ENCODE peak calls at places on chromosomes 3 and 15, in eight cellular contexts. O, R, J, E, M, D, K and B are unnamed samples.

GRCh38 chr3:43632269-43632733 is 10.5 kb upstream of the ANO10 start:
- DNase-seq in O (no peak), R (no peak), J (no peak), E (no peak), M (peak), D (no peak), K (no peak), B (no peak)

GRCh38 chr3:127257351-127257750 is 30.5 kb downstream of the PRR20G start:
- DNase-seq in O (no peak), R (no peak), J (no peak), E (no peak), M (no peak), D (no peak), K (no peak), B (no peak)

GRCh38 chr15:91124155-91124554 is 24.1 kb downstream of the SV2B start:
- DNase-seq in O (no peak), R (no peak), J (no peak), E (no peak), M (no peak), D (no peak), K (no peak), B (no peak)

GRCh38 chr3:134618473-134618860 is 32.4 kb downstream of the KY start:
- DNase-seq in O (no peak), R (no peak), J (peak), E (no peak), M (no peak), D (no peak), K (no peak), B (no peak)

GRCh38 chr3:38616658-38617057 is 32.8 kb downstream of the SCN5A start:
- DNase-seq in O (no peak), R (no peak), J (no peak), E (no peak), M (no peak), D (no peak), K (no peak), B (no peak)

GRCh38 chr3:111368061-111368460 is 173.9 kb upstream of the CD96 start:
- DNase-seq in O (no peak), R (no peak), J (no peak), E (no peak), M (no peak), D (no peak), K (no peak), B (no peak)

GRCh38 chr3:29279830-29280229 is 1.0 kb upstream of the RBMS3 start:
- DNase-seq in O (no peak), R (no peak), J (no peak), E (no peak), M (no peak), D (no peak), K (no peak), B (no peak)

GRCh38 chr15:88315221-88315878 is 58.8 kb upstream of the NTRK3 start:
- DNase-seq in O (no peak), R (no peak), J (no peak), E (no peak), M (no peak), D (no peak), K (no peak), B (no peak)

GRCh38 chr3:193828477-193828876 is 235.5 kb downstream of the OPA1 start:
- DNase-seq in O (peak), R (peak), J (no peak), E (no peak), M (peak), D (no peak), K (no peak), B (no peak)

GRCh38 chr3:129626744-129627349 is 20.4 kb upstream of the PLXND1 start:
- DNase-seq in O (peak), R (peak), J (peak), E (peak), M (no peak), D (peak), K (peak), B (peak)

GRCh38 chr3:12541625-12542024 is 3.7 kb downstream of the MKRN2OS start:
- DNase-seq in O (peak), R (no peak), J (no peak), E (no peak), M (no peak), D (peak), K (no peak), B (no peak)

GRCh38 chr3:138945646-138946553 is 1.0 kb downstream of the FOXL2 start:
- DNase-seq in O (peak), R (peak), J (peak), E (peak), M (no peak), D (peak), K (no peak), B (no peak)

GRCh38 chr3:11654166-11654565 is 10.5 kb upstream of the VGLL4 start:
- DNase-seq in O (no peak), R (no peak), J (no peak), E (no peak), M (no peak), D (no peak), K (no peak), B (no peak)

DNA sequence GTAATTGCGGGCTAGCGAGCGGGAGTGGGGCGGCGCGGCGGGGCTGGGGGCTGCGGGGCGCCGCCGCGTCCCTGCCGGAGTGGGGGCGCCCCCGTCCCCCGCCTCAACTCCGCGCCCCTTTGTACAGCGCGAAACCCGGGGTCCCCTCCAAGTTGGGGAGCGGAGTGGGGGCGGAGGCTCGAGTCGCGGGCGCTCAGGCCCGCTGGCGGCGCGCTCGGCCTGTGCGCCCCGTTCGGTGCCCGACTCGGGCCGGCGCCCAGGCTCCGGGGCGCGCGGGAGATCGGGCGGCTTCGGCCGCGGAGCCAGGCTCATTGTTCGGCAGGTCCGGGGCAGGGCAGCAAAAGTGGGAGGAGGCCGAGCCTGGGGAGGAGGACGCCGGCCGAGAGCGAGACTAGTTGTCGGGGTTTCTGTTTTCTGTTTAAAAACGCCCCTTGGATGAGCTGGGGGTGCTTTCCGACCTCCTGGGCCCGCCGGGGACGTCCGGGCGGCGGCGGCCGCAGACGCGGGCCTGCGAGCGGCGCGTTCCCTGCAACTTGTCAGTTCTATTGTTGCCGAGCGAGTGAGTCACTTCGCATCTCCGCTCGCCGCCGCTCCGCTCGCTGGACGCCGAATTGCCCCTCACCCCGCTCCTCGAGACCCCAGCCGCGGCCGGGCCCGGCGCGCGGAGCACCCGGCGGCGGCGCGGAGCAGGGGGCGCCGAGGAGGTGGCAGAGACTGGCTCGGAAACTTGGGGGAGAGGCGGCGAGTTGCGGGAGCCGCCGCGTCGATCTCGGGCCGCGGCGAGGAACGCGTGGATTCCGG is 663 bp downstream of the TCF12 start:
- DNase-seq in O (peak), R (peak), J (peak), E (peak), M (no peak), D (peak), K (peak), B (peak)
- TF ChIP-seq CTCF in O (no peak), R (no peak), J (no peak), E (no peak), M (peak), D (no peak), K (no peak), B (no peak)

GRCh38 chr3:96813134-96813819 is 1.1 kb upstream of the EPHA6 start:
- DNase-seq in O (peak), R (peak), J (peak), E (peak), M (no peak), D (peak), K (peak), B (peak)
- TF ChIP-seq CTCF in O (peak), R (peak), J (no peak), E (peak), M (peak), D (peak), K (peak), B (peak)

DNA sequence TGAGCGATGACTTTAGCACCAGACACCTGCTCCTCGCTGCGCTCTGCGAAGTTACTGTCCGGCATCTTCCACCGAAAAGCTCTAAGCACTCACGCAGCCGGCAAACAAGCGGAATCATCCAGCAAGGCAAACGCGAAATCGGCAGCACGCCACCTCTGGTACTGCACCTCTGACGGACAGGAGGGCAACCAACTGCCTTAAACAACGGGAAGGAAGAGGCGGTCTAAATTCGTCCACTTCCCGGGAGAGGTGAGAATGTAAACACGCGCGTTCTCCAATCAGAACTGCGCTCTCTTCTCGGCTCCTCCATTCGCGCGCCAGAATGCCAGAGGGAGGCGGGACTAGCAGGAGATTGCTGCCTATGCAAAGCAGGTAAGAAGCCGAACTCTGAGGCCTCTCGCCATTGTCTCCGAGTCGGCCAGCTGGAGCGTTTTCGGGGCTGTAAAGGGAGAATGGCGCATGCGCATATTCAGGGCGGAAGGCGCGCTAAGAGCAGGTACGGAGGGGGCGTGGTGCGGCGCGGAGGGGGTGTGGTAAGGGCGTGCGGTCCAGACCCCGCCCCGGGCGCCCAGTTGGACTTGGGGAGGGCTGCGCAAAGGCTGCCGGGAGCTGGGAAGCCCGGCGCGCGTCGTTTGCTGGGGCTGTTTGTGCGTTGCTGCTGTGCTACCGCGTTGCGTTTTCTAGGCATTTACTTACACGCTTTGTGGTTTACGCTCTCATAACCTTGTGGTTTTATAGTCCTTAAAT is at the start of the genes BTD and HACL1:
- DNase-seq in O (peak), R (peak), J (peak), E (peak), M (peak), D (peak), K (peak), B (peak)
- TF ChIP-seq CTCF in O (no peak), R (peak), J (no peak), E (peak), M (peak), D (peak), K (peak), B (peak)

GRCh38 chr15:33034588-33034987 is 159.9 kb downstream of the FMN1 start:
- DNase-seq in O (no peak), R (peak), J (no peak), E (peak), M (no peak), D (no peak), K (no peak), B (no peak)
- TF ChIP-seq CTCF in O (no peak), R (no peak), J (no peak), E (no peak), M (no peak), D (no peak), K (no peak), B (no peak)

DNA sequence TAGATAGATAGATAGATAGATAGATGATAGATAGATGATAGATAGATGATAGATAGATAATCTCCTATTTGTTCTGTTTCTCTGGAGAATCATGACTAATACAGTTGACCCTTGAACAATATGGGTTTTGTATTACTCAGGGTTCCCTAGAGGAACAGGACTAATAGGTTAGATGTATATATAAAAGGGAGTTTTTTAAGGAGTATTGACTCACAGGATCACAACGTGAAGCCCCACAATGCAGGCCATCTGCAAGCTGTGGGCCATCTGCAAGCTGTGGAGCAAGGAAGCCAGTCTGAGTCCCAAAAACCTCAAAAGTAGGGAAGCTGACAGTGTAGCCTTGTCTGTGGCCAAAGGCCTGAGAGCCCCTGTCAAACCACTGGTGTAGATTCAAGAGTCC is 67.6 kb downstream of the PYDC2 start:
- DNase-seq in O (no peak), R (no peak), J (no peak), E (no peak), M (no peak), D (no peak), K (no peak), B (no peak)
- TF ChIP-seq CTCF in O (no peak), R (no peak), J (no peak), E (no peak), M (no peak), D (no peak), K (no peak), B (no peak)

DNA sequence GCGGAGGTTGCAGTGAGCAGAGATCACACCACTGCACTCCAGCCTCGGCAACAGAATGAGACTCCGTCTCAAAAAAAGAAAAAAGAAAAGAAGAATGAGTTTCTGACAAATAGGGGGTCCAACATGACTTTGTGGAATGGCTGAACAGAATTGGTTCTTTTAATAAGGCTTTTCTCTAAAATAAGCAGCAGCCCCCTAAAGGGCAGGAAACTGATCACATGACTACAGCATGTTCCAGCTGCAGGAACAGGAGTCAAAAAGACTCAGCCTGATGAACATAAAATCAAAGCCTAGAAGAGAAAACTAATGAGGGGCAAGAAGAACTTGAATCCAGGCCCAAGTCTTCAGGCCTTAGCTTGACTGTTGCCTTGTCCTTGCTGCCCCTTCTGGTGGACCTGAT is 89.7 kb upstream of the ARRDC4 start:
- DNase-seq in O (no peak), R (no peak), J (no peak), E (no peak), M (no peak), D (no peak), K (no peak), B (no peak)
- TF ChIP-seq CTCF in O (no peak), R (no peak), J (no peak), E (no peak), M (no peak), D (no peak), K (no peak), B (no peak)

GRCh38 chr15:86044981-86045380 is 34.7 kb upstream of the AGBL1 start:
- DNase-seq in O (no peak), R (no peak), J (no peak), E (no peak), M (no peak), D (peak), K (no peak), B (no peak)
- TF ChIP-seq CTCF in O (no peak), R (no peak), J (no peak), E (no peak), M (no peak), D (peak), K (no peak), B (no peak)

GRCh38 chr3:8767667-8768363 is 1.6 kb downstream of the OXTR start:
- DNase-seq in O (peak), R (peak), J (peak), E (peak), M (peak), D (no peak), K (no peak), B (no peak)

GRCh38 chr3:8766148-8766547 is 3.3 kb downstream of the OXTR start:
- DNase-seq in O (no peak), R (no peak), J (no peak), E (no peak), M (no peak), D (no peak), K (no peak), B (no peak)

GRCh38 chr3:8767181-8767666 is 2.2 kb downstream of the OXTR start:
- DNase-seq in O (no peak), R (no peak), J (no peak), E (no peak), M (no peak), D (no peak), K (no peak), B (no peak)

GRCh38 chr3:8768364-8769087 is 887 bp downstream of the OXTR start:
- DNase-seq in O (no peak), R (no peak), J (no peak), E (no peak), M (no peak), D (no peak), K (no peak), B (no peak)

DNA sequence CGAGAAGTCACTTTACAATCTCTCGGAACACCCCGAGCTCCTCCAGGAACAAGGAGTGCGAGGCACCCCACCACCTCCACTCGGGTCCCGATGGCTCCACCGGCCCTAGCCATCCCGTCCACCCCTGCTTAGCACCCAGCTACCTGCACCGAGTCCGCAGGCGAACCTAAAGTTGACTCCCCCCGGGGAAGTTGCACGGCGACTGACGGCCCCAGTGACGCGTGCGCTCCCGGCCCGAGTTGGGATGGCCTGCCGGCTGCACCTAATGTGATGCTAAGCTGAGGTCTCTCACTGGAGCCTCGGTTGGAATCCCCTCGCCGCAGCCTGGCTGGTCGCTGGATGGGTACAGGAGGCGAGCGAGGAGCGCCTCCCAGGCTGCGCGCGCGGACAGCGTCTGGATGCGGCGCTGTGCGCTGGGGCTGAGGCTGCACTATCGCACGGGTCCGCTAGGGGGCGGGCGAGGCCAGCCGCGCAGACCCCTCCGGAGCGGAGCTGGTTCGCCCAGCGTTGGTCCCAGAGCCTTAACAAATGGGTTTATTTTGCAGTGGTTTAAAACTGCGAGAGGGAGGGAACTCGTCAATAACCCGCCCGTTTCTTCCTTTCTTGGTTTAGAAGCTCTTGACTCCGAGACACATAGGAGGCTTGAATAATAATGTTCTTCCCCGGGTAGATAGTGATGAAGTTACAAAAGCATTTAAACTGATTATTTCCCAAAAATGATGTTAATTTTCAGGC is at the start of gene OXTR:
- DNase-seq in O (peak), R (peak), J (peak), E (peak), M (peak), D (peak), K (peak), B (peak)
- TF ChIP-seq CTCF in O (peak), R (peak), J (no peak), E (peak), M (peak), D (peak), K (peak), B (peak)

GRCh38 chr3:46997453-46998091 is 18.1 kb downstream of the NBEAL2 start:
- DNase-seq in O (no peak), R (no peak), J (no peak), E (no peak), M (no peak), D (no peak), K (no peak), B (no peak)

GRCh38 chr3:46998121-46998851 is 18.8 kb downstream of the NBEAL2 start:
- DNase-seq in O (peak), R (peak), J (peak), E (peak), M (no peak), D (peak), K (no peak), B (peak)

GRCh38 chr3:47000198-47000815 is 20.8 kb downstream of the NBEAL2 start:
- DNase-seq in O (no peak), R (no peak), J (no peak), E (no peak), M (no peak), D (no peak), K (no peak), B (no peak)

GRCh38 chr3:46999516-47000197 is 20.2 kb downstream of the NBEAL2 start:
- DNase-seq in O (no peak), R (no peak), J (no peak), E (no peak), M (no peak), D (no peak), K (no peak), B (no peak)

DNA sequence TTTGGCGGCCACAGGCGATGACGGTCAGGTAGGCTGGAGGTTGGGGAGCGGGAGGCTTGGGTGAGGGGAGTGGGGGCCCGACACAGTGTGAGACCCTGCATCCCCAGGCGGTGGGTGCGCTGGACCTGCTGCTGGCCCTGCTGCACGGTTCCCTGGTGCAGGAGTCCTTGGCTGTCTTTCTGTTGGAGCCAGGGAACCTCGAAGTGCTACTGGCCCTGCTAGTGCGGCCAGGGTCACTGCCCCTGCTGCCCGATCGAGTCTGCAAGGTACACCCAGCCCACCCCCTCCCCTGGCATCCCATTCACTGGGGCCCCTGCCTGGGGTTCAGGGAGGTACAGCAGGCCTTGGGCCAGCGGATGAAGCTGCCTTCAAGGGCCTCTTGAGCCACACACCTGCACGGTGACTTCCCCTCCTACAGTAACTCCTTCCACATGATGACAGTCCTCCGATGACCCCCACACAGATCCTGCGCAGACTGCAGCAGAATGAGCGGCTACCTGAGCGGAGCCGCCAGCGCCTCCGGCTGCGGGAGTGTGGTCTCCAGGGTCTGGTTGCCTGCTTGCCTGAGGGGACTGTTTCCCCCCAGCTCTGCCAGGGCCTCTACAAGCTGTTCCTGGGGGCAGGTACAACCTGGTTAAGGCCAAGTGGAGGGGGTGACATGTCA is 19.5 kb downstream of the NBEAL2 start:
- DNase-seq in O (no peak), R (no peak), J (no peak), E (no peak), M (no peak), D (no peak), K (no peak), B (no peak)
- TF ChIP-seq CTCF in O (no peak), R (no peak), J (no peak), E (no peak), M (no peak), D (no peak), K (no peak), B (peak)